ENCODE peak calls at places on chromosomes 13 and 19, in nine cellular contexts. B, C, I, D, F, H, J, W and T are unnamed samples.

GRCh38 chr19:29805026-29805925 is 6.5 kb upstream of the CCNE1 start:
- DNase-seq in B (no peak), C (no peak), I (no peak), D (peak), F (no peak), H (no peak), J (peak), W (no peak), T (no peak)

GRCh38 chr13:24747248-24748151 is 16.5 kb upstream of the RNF17 start:
- DNase-seq in B (no peak), C (peak), I (no peak), D (peak), F (no peak), H (no peak), J (no peak), W (no peak), T (no peak)

GRCh38 chr19:6800991-6801396 is 28.5 kb downstream of the VAV1 start:
- DNase-seq in B (no peak), C (no peak), I (no peak), D (peak), F (no peak), H (no peak), J (peak), W (no peak), T (no peak)

GRCh38 chr13:104256701-104257100 is 1190.5 kb upstream of the SLC10A2 start:
- DNase-seq in B (no peak), C (no peak), I (no peak), D (no peak), F (no peak), H (no peak), J (no peak), W (no peak), T (no peak)

GRCh38 chr13:93603043-93603442 is 376.4 kb downstream of the GPC6 start:
- DNase-seq in B (no peak), C (no peak), I (no peak), D (peak), F (no peak), H (no peak), J (peak), W (peak), T (no peak)

GRCh38 chr13:102903659-102904407 is 58.0 kb downstream of the ERCC5 start:
- DNase-seq in B (no peak), C (peak), I (peak), D (peak), F (no peak), H (no peak), J (peak), W (no peak), T (no peak)

GRCh38 chr13:52884429-52884828 is 36.0 kb upstream of the PCDH8 start:
- DNase-seq in B (no peak), C (no peak), I (no peak), D (no peak), F (no peak), H (no peak), J (no peak), W (no peak), T (no peak)

GRCh38 chr19:32824136-32824835 is 45.3 kb downstream of the SLC7A9 start:
- DNase-seq in B (no peak), C (no peak), I (no peak), D (no peak), F (no peak), H (no peak), J (no peak), W (no peak), T (no peak)

GRCh38 chr13:49271264-49271663 is 23.5 kb downstream of the CDADC1 start:
- DNase-seq in B (no peak), C (no peak), I (no peak), D (no peak), F (no peak), H (no peak), J (no peak), W (no peak), T (no peak)

GRCh38 chr13:20118268-20119140 is 42.3 kb downstream of the GJA3 start:
- DNase-seq in B (no peak), C (peak), I (peak), D (peak), F (no peak), H (peak), J (no peak), W (no peak), T (peak)

GRCh38 chr13:24134772-24135171 is 25.7 kb upstream of the SPATA13 start:
- DNase-seq in B (no peak), C (no peak), I (no peak), D (no peak), F (no peak), H (no peak), J (no peak), W (no peak), T (no peak)

GRCh38 chr13:42815686-42816085 is 34.3 kb downstream of the FAM216B start:
- DNase-seq in B (no peak), C (no peak), I (no peak), D (peak), F (no peak), H (no peak), J (no peak), W (no peak), T (no peak)

GRCh38 chr13:32861304-32861703 is 154.9 kb upstream of the KL start:
- DNase-seq in B (no peak), C (no peak), I (no peak), D (no peak), F (no peak), H (no peak), J (no peak), W (no peak), T (no peak)

GRCh38 chr13:77026783-77027621 is at the start of gene FBXL3:
- DNase-seq in B (peak), C (peak), I (peak), D (peak), F (peak), H (peak), J (peak), W (peak), T (peak)

GRCh38 chr19:41521860-41522555 is 54.0 kb upstream of the CEACAM21 start:
- DNase-seq in B (peak), C (peak), I (no peak), D (no peak), F (no peak), H (peak), J (no peak), W (no peak), T (peak)